ENCODE peak calls at places on chromosome 20, in five cellular contexts. Z is heart right ventricle, Y is H9, P is psoas muscle, O is A549. J is an unnamed sample.

GRCh38 chr20:419556-420168 is 11.6 kb downstream of the RBCK1 start:
- DNase-seq in Z (no peak), Y (no peak), P (no peak), O (no peak), J (peak)

GRCh38 chr20:7516631-7517051 is 423.6 kb downstream of the HAO1 start:
- DNase-seq in Z (no peak), Y (no peak), P (no peak), O (no peak), J (no peak)

GRCh38 chr20:7346562-7346961 is 579.1 kb downstream of the BMP2 start:
- DNase-seq in Z (no peak), Y (no peak), P (no peak), O (no peak), J (no peak)

GRCh38 chr20:845226-845868 is 11.8 kb downstream of the FAM110A start:
- DNase-seq in Z (no peak), Y (no peak), P (no peak), O (no peak), J (no peak)

GRCh38 chr20:43766395-43766794 is 39.6 kb upstream of the GTSF1L start:
- DNase-seq in Z (peak), Y (no peak), P (no peak), O (no peak), J (no peak)

GRCh38 chr20:60123096-60123495 is 164.9 kb downstream of the CDH26 start:
- DNase-seq in Z (no peak), Y (no peak), P (no peak), O (no peak), J (no peak)

GRCh38 chr20:7889736-7890135 is 50.5 kb downstream of the HAO1 start:
- DNase-seq in Z (no peak), Y (no peak), P (no peak), O (no peak), J (no peak)

GRCh38 chr20:62063601-62063980 is 2.1 kb downstream of the TAF4 start:
- DNase-seq in Z (no peak), Y (peak), P (no peak), O (no peak), J (no peak)

GRCh38 chr20:35312348-35312747 is 20.1 kb upstream of the FAM83C start:
- DNase-seq in Z (no peak), Y (no peak), P (no peak), O (peak), J (no peak)

GRCh38 chr20:1469925-1470571 is 3.4 kb upstream of the NSFL1C start:
- DNase-seq in Z (peak), Y (peak), P (peak), O (peak), J (peak)

GRCh38 chr20:63284544-63284949 is 8.4 kb upstream of the COL20A1 start:
- DNase-seq in Z (no peak), Y (no peak), P (peak), O (no peak), J (peak)

GRCh38 chr20:9409981-9410380 is 104.4 kb upstream of the LAMP5 start:
- DNase-seq in Z (no peak), Y (no peak), P (no peak), O (no peak), J (no peak)

GRCh38 chr20:2692886-2693285 is 306 bp downstream of the EBF4 start:
- DNase-seq in Z (no peak), Y (no peak), P (no peak), O (peak), J (no peak)

GRCh38 chr20:52056203-52057062 is 135.1 kb downstream of the ZFP64 start:
- DNase-seq in Z (no peak), Y (no peak), P (no peak), O (peak), J (no peak)

GRCh38 chr20:1122388-1123315 is 4.2 kb downstream of the PSMF1 start:
- DNase-seq in Z (peak), Y (no peak), P (peak), O (no peak), J (peak)

GRCh38 chr20:20371681-20372080 is 3.8 kb downstream of the INSM1 start:
- DNase-seq in Z (no peak), Y (peak), P (no peak), O (no peak), J (no peak)

GRCh38 chr20:5895626-5896025 is 54.7 kb downstream of the TRMT6 start:
- DNase-seq in Z (no peak), Y (no peak), P (no peak), O (no peak), J (no peak)

GRCh38 chr20:2780948-2781347 is 19.5 kb downstream of the CPXM1 start:
- DNase-seq in Z (no peak), Y (no peak), P (no peak), O (no peak), J (no peak)

GRCh38 chr20:1456300-1456699 is 10.3 kb downstream of the NSFL1C start:
- DNase-seq in Z (no peak), Y (no peak), P (no peak), O (no peak), J (no peak)

GRCh38 chr20:8449120-8449519 is 317.1 kb downstream of the PLCB1 start:
- DNase-seq in Z (no peak), Y (no peak), P (no peak), O (no peak), J (no peak)

GRCh38 chr20:34986311-34987287 is 30.9 kb downstream of the MYH7B start:
- DNase-seq in Z (no peak), Y (no peak), P (peak), O (no peak), J (peak)

GRCh38 chr20:14009206-14009605 is 13.9 kb downstream of the MACROD2 start:
- DNase-seq in Z (no peak), Y (no peak), P (no peak), O (no peak), J (no peak)

GRCh38 chr20:11891827-11892521 is 25.7 kb upstream of the BTBD3 start:
- DNase-seq in Z (peak), Y (peak), P (peak), O (peak), J (peak)

GRCh38 chr20:13243826-13244376 is 22.8 kb downstream of the ISM1 start:
- DNase-seq in Z (no peak), Y (no peak), P (no peak), O (peak), J (no peak)

GRCh38 chr20:33664085-33664761 is 2.1 kb downstream of the C20orf144 start:
- DNase-seq in Z (no peak), Y (no peak), P (no peak), O (no peak), J (no peak)

GRCh38 chr20:32241807-32242206 is 34.1 kb downstream of the POFUT1 start:
- DNase-seq in Z (no peak), Y (no peak), P (no peak), O (no peak), J (no peak)

GRCh38 chr20:46347831-46348230 is 39.5 kb upstream of the CDH22 start:
- DNase-seq in Z (no peak), Y (peak), P (no peak), O (no peak), J (no peak)
- H3K27ac ChIP-seq in Z (no peak), Y (no peak), P (no peak), O (no peak), J (no peak)

GRCh38 chr20:53162251-53162835 is 190.2 kb downstream of the TSHZ2 start:
- DNase-seq in Z (peak), Y (peak), P (peak), O (peak), J (no peak)
- TF ChIP-seq CTCF in Z (no peak), Y (peak), P (no peak), O (no peak), J (no peak)

DNA sequence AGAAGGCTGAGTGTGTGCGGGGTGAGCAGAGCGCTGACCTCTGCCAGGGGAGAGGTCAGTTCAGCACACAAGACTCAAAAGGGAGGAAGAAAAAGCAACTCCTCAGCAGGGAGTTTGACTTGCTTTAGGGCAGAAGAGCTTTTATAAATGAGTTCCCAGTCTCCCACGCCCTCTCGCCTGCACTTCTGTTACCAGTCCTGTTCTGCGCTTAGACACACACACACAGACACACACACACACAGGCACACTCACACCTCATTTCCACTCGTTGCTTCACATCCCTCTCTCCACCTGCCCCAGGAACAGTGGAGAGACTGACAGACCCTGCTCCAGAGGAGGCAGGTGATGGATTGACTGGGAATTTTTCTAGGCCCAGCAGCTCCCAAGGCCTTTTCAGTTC is 43.9 kb downstream of the JAG1 start:
- DNase-seq in Z (no peak), Y (no peak), P (no peak), O (no peak), J (no peak)
- H3K27ac ChIP-seq in Z (peak), Y (no peak), P (peak), O (no peak), J (no peak)

DNA sequence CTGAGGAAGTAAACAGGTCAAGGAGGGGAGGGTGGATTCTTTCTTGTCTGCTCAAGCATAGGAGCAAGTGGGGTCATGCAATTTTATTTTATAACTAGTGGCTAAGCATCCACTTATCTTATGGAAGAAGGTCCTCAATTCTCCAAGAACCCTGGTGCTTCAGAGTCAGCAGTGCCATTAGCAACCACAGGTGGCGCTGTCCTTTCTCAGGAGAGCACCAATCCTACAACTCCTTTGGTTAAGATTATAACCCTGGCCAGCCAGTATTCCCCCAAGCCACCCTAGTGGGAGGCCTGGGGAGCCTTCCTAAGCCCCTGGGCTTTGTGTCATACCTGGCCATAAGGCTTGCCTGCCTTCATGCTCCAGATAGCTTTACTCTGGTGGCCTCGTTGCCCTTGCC is 60.7 kb downstream of the PCSK2 start:
- DNase-seq in Z (no peak), Y (no peak), P (no peak), O (no peak), J (no peak)
- TF ChIP-seq CTCF in Z (no peak), Y (peak), P (no peak), O (no peak), J (no peak)

DNA sequence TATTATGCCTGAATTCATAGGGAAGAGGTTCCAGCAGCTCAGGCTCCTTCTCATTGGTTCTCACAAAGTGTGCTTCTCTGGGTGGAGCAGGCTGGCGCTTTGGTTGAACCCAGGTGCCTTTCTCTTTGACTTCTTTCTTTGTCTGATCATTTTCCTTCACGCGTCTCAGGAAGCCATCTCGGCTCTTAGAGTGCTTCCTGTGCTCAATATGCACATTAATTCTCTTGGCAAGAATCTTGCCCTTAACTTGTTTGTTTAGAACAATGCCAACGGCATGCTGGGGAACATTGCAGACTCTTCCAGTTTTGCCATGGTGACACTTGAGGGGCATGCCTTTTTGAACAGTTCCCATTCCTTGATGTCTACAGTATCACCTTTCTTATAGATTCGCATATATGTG is 44.3 kb upstream of the RNF24 start:
- DNase-seq in Z (no peak), Y (no peak), P (no peak), O (no peak), J (no peak)
- H3K27ac ChIP-seq in Z (peak), Y (no peak), P (no peak), O (no peak), J (peak)

GRCh38 chr20:57809149-57809548 is 99.3 kb upstream of the PMEPA1 start:
- DNase-seq in Z (no peak), Y (no peak), P (no peak), O (no peak), J (no peak)

GRCh38 chr20:57811373-57812020 is 101.7 kb upstream of the PMEPA1 start:
- DNase-seq in Z (no peak), Y (no peak), P (no peak), O (no peak), J (no peak)

GRCh38 chr20:57808266-57808866 is 98.6 kb upstream of the PMEPA1 start:
- DNase-seq in Z (no peak), Y (no peak), P (no peak), O (no peak), J (no peak)

GRCh38 chr20:57810511-57811372 is 100.9 kb upstream of the PMEPA1 start:
- DNase-seq in Z (no peak), Y (no peak), P (no peak), O (no peak), J (peak)

GRCh38 chr20:57809661-57810172 is 99.9 kb upstream of the PMEPA1 start:
- DNase-seq in Z (no peak), Y (no peak), P (peak), O (no peak), J (no peak)
- TF ChIP-seq CTCF in Z (no peak), Y (no peak), P (no peak), O (no peak), J (no peak)

GRCh38 chr20:36498386-36499179 is 42.7 kb upstream of the MYL9 start:
- DNase-seq in Z (peak), Y (no peak), P (no peak), O (no peak), J (no peak)

GRCh38 chr20:36497856-36498255 is 43.5 kb upstream of the MYL9 start:
- DNase-seq in Z (peak), Y (no peak), P (no peak), O (no peak), J (no peak)

GRCh38 chr20:36499211-36499610 is 42.1 kb upstream of the MYL9 start:
- DNase-seq in Z (no peak), Y (no peak), P (no peak), O (no peak), J (no peak)

GRCh38 chr20:36501367-36502006 is 39.8 kb upstream of the MYL9 start:
- DNase-seq in Z (no peak), Y (no peak), P (no peak), O (no peak), J (no peak)

GRCh38 chr20:36499723-36500501 is 41.4 kb upstream of the MYL9 start:
- DNase-seq in Z (no peak), Y (no peak), P (no peak), O (no peak), J (no peak)
- H3K27ac ChIP-seq in Z (no peak), Y (no peak), P (no peak), O (no peak), J (no peak)

GRCh38 chr20:50506270-50506579 is 4.0 kb upstream of the PTPN1 start:
- DNase-seq in Z (no peak), Y (no peak), P (no peak), O (no peak), J (no peak)
- TF ChIP-seq CTCF in Z (no peak), Y (peak), P (no peak), O (no peak), J (no peak)

J was measured in left lung.